ENCODE peak calls at places on chromosomes 13 and 19, in eight cellular contexts. F, L, J, Z, Q, Y, M and W are unnamed samples.

GRCh38 chr13:40377783-40378182 is 288.7 kb downstream of the FOXO1 start:
- DNase-seq in J (no peak), L (peak; percentile 78), M (no peak), Q (no peak), Z (no peak), F (no peak), Y (no peak), W (no peak)

GRCh38 chr13:33228645-33229445 is 56.7 kb downstream of the STARD13 start:
- DNase-seq in J (peak; percentile 51), M (no peak), Y (peak; percentile 58), Z (peak; percentile 71), Q (peak; percentile 21), F (peak; percentile 96), L (peak; percentile 83), W (no peak)

GRCh38 chr13:98542568-98543379 is 34.1 kb downstream of the STK24 start:
- DNase-seq in Z (no peak), J (no peak), Q (no peak), L (no peak), Y (no peak), M (no peak), F (no peak), W (no peak)

GRCh38 chr19:33251076-33251475 is 25.4 kb upstream of the SLC7A10 start:
- DNase-seq in M (no peak), L (no peak), Q (no peak), Y (no peak), Z (no peak), F (no peak), J (no peak), W (peak; percentile 59)

GRCh38 chr19:51511353-51511752 is 9.8 kb upstream of the SIGLEC12 start:
- DNase-seq in Z (no peak), Q (peak; percentile 57), J (peak; percentile 10), Y (peak; percentile 75), L (no peak), F (no peak), M (no peak), W (no peak)

GRCh38 chr19:50759886-50760285 is 10.4 kb upstream of the GPR32 start:
- DNase-seq in Y (no peak), M (no peak), J (peak; percentile 23), F (no peak), Z (peak; percentile 22), Q (peak; percentile 49), L (peak; percentile 2), W (no peak)

GRCh38 chr19:36916991-36917390 is 859 bp downstream of the ZNF568 start:
- DNase-seq in M (peak; percentile 0), Y (peak; percentile 39), J (peak; percentile 11), Q (no peak), Z (no peak), F (no peak), L (peak; percentile 57), W (no peak)

GRCh38 chr19:13925990-13926389 is 12.2 kb downstream of the PODNL1 start:
- DNase-seq in M (no peak), Z (no peak), Y (no peak), F (no peak), L (no peak), J (no peak), Q (no peak), W (no peak)

GRCh38 chr13:96141032-96141431 is 51.1 kb downstream of the HS6ST3 start:
- DNase-seq in F (peak; percentile 29), J (peak; percentile 67), M (no peak), Y (no peak), L (peak; percentile 29), Z (no peak), Q (no peak), W (no peak)

DNA sequence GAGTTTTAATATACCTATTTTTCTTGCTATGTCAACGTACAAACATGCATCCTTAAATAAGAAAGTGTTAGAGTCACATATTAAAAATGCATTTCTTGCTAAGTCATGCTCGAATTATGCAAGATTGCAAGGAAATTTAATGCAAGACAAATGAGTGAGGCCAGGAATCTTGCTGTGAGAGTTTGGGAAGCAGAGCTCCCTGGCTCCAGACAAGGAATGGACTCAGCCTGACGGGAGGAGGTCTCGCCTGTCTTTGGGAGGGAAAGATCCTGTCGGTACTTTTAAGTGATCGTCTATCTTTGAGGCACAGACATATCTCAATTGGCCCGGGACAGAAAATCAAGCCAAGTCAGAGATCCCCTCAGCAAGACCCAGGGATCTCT is 39.2 kb downstream of the RFX2 start:
- DNase-seq in F (peak; percentile 24), Y (no peak), M (no peak), Z (no peak), L (peak; percentile 87), J (no peak), Q (no peak), W (no peak)
- H3K9ac ChIP-seq in F (peak overlapping the region; percentile 79), Y (no peak overlapping the region), M (no peak overlapping the region), Z (no peak overlapping the region), L (no peak overlapping the region), J (no peak overlapping the region), Q (no peak overlapping the region), W (no peak overlapping the region)

DNA sequence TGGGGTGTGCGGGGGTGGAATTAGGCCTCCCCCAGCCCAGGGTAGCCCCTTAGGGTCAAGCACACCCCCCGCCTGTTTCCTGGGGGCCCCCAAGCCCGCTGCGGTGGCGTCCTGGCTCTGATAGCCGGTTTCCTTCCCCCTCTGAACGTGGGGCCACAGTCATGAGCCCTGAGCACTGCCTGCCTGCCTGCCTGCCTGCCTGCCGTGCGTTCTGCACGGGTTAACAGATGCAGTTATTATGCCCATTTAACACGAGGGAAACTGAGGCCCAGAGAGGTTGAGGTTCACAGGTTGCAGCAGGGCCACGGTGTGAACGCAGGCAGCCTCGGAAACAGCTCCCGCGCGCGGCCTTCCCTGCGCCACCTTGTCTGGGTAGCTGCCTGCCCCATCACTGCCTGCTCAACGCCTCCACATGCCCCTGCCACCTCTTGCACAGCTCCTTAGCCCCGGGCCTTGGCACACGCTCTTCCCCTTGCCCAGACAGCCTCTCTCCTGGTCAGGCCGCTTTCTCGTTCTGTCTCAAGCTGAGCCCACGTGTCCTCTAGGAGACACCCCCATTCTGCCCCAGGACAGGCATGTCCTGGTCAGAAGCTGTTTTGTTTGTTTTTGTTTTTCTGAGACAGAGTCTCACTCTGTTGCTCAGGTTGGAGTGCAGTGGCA is 1.2 kb upstream of the GAMT start:
- DNase-seq in L (no peak), Z (no peak), F (no peak), Q (no peak), Y (no peak), M (no peak), J (no peak), W (no peak)
- H3K4me1 ChIP-seq in L (no peaks in the 10 kb centered on the region), Z (peaks cover 18% of the 10 kb centered on the region), F (peaks cover 35% of the 10 kb centered on the region), Q (peaks cover 61% of the 10 kb centered on the region), Y (no peaks in the 10 kb centered on the region), M (peaks cover 4% of the 10 kb centered on the region), J (no peaks in the 10 kb centered on the region), W (peaks cover 18% of the 10 kb centered on the region)

DNA sequence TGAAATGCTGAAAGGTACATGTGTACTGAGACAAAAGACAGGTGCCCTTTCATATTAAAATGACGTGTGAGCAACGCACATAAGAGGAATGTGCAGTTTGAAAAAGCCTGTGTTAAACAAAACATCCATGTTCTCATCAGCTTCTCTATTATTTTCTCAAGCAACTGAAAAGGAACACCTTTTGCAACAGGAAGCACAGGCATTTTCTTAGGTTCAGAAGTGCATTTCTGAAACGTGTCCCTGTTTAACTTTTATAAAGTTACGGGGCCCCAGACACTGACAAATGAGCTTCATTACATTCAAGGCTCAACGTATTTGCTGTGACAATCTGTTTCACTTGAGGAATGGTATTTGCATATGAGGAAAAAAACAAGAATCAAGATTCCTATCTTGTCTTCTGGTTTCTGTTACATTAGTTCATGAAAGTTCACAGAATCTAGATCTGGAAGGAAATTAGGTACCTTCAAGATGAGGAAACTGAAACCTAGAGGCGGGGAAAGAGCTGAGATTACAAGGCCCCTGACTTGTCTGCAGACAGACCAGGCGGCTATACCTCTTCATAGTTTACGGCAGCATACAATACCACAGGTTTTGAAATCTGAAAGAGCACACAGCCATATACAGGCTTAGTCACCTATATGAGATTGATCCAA is 431.7 kb downstream of the KLF12 start:
- DNase-seq in Z (no peak), M (no peak), Y (no peak), J (no peak), Q (no peak), F (no peak), L (peak; percentile 20), W (no peak)
- H3K27ac ChIP-seq in Z (no peak overlapping the region), M (no peak overlapping the region), Y (no peak overlapping the region), J (no peak overlapping the region), Q (no peak overlapping the region), F (no peak overlapping the region), L (no peak overlapping the region), W (no peak overlapping the region)

GRCh38 chr19:5059767-5060166 is 90.9 kb downstream of the KDM4B start:
- DNase-seq in Z (no peak), Q (no peak), L (no peak), Y (no peak), J (no peak), M (no peak), F (no peak), W (no peak)

GRCh38 chr19:5057860-5058259 is 88.9 kb downstream of the KDM4B start:
- DNase-seq in M (no peak), J (peak; percentile 33), F (no peak), Q (peak; percentile 79), Z (no peak), L (no peak), Y (peak; percentile 75), W (no peak)

GRCh38 chr19:5059191-5059579 is 90.3 kb downstream of the KDM4B start:
- DNase-seq in Y (no peak), L (no peak), Z (no peak), J (peak; percentile 54), M (no peak), Q (no peak), F (no peak), W (no peak)

GRCh38 chr19:5060591-5061339 is 91.9 kb downstream of the KDM4B start:
- DNase-seq in Q (no peak), Z (no peak), M (no peak), L (no peak), Y (no peak), J (peak; percentile 55), F (no peak), W (no peak)

GRCh38 chr19:5058456-5059190 is 89.7 kb downstream of the KDM4B start:
- DNase-seq in L (peak; percentile 59), J (no peak), Z (no peak), F (no peak), Y (no peak), Q (no peak), M (no peak), W (no peak)
- H3K9ac ChIP-seq in L (no peak overlapping the region), J (no peak overlapping the region), Z (no peak overlapping the region), F (no peak overlapping the region), Y (no peak overlapping the region), Q (no peak overlapping the region), M (no peak overlapping the region), W (no peak overlapping the region)